ENCODE peak calls at places on chromosomes 13 and 19, in seven cellular contexts. V is neural progenitor cell, D is vagina, X is PC-3, B is A549, P is Peyer's patch, Z is uterus. N is an unnamed sample.

GRCh38 chr13:49936943-49937273 is 768 bp upstream of the SPRYD7 start:
- DNase-seq in Z (no peak), V (peak; percentile 54), D (no peak), P (no peak), B (no peak), X (no peak), N (no peak)

GRCh38 chr19:1177322-1178114 is 3.5 kb upstream of the SBNO2 start:
- DNase-seq in Z (peak; percentile 41), V (no peak), D (no peak), P (no peak), X (peak; percentile 94), B (peak; percentile 70), N (no peak)

GRCh38 chr13:46134961-46135522 is 30.2 kb upstream of the CPB2 start:
- DNase-seq in P (no peak), V (peak; percentile 18), B (no peak), Z (no peak), X (peak; percentile 92), D (no peak), N (no peak)

GRCh38 chr13:95083758-95084157 is 217.5 kb downstream of the ABCC4 start:
- DNase-seq in B (no peak), D (no peak), X (peak; percentile 77), Z (no peak), V (no peak), P (no peak), N (no peak)

GRCh38 chr19:3642296-3642695 is 15.7 kb upstream of the CACTIN start:
- DNase-seq in Z (no peak), P (no peak), V (no peak), D (no peak), X (no peak), B (no peak), N (no peak)

GRCh38 chr13:44575741-44576395 is at the start of gene TSC22D1:
- DNase-seq in X (peak; percentile 21), P (peak; percentile 78), V (peak; percentile 66), D (no peak), Z (peak; percentile 42), B (peak; percentile 17), N (peak; percentile 22)

GRCh38 chr13:54945978-54946377 is 1917.4 kb downstream of the OLFM4 start:
- DNase-seq in D (no peak), Z (no peak), B (no peak), P (no peak), X (no peak), V (peak; percentile 8), N (no peak)

GRCh38 chr13:47066261-47066660 is 169.4 kb upstream of the HTR2A start:
- DNase-seq in D (no peak), Z (no peak), B (no peak), X (no peak), P (no peak), V (no peak), N (no peak)

GRCh38 chr19:43224855-43225253 is 19.4 kb upstream of the PSG4 start:
- DNase-seq in V (no peak), Z (no peak), X (no peak), D (no peak), P (no peak), B (no peak), N (no peak)

GRCh38 chr19:46736544-46737274 is 9.1 kb upstream of the FKRP start:
- DNase-seq in V (peak; percentile 52), Z (peak; percentile 59), X (no peak), D (no peak), P (no peak), B (no peak), N (no peak)

DNA sequence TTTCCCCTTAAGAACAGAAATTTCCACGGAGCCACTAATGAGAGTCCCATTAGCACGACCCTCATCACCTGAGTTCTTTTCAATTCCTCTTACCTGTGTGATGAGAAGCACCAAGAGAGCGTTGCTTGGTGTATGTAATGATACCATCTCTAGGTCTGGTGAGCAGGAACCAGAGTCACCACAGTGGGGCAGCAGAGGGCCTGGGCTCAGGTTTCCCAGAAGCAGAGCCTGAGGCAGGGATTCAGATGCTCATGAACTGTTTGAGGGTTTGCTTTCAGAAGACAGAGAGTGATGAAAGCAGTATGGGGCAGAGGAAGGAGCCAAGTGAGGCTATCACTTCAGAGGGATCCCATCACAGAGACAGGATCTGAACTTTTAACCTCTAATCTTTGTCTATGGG is 3.1 kb upstream of the PTPRH start:
- DNase-seq in Z (no peak), P (peak; percentile 80), B (peak; percentile 73), D (no peak), X (peak; percentile 95), V (no peak), N (no peak)
- TF ChIP-seq CTCF in Z (no peak), P (peak; percentile 32), B (peak; percentile 36), D (no peak), X (peak; percentile 99), V (peak; percentile 16), N (peak; percentile 20)

DNA sequence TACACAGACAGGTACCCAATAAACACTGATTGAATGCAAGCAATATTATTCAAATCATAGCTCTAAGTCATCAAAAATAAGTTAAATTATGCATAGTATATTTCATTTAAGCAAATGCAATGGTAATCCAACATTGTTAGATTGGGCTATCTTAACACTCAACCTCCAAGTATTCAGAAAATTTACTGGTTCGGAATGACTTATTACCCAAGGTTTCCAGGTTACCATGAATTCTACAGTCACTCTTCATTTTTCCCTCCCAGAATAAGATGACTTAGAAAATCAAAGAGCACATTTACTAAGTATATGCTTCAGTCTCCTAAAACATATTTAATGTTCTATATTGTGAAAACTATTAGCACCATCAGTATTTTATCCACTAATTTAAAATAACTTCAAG is 6.0 kb downstream of the UBL3 start:
- DNase-seq in P (no peak), B (no peak), D (no peak), V (no peak), Z (no peak), X (no peak), N (no peak)
- H3K4me3 ChIP-seq in P (no peak overlapping the region), B (no peak overlapping the region), D (no peak overlapping the region), V (no peak overlapping the region), Z (no peak overlapping the region), X (no peak overlapping the region), N (no peak overlapping the region)

GRCh38 chr13:111844222-111844671 is 222.7 kb upstream of the SOX1 start:
- DNase-seq in P (no peak), Z (no peak), B (no peak), D (peak; percentile 78), X (no peak), V (no peak), N (no peak)

GRCh38 chr13:111845621-111846351 is 221.2 kb upstream of the SOX1 start:
- DNase-seq in X (no peak), B (no peak), P (no peak), Z (no peak), D (peak; percentile 54), V (no peak), N (no peak)

GRCh38 chr13:111844682-111845081 is 222.3 kb upstream of the SOX1 start:
- DNase-seq in Z (no peak), B (no peak), X (no peak), D (no peak), P (no peak), V (no peak), N (no peak)

GRCh38 chr13:111847964-111848363 is 219.0 kb upstream of the SOX1 start:
- DNase-seq in B (no peak), P (no peak), D (no peak), X (no peak), V (no peak), Z (no peak), N (no peak)

GRCh38 chr13:111846396-111847174 is 220.4 kb upstream of the SOX1 start:
- DNase-seq in P (no peak), Z (no peak), X (no peak), B (no peak), V (no peak), D (peak; percentile 27), N (no peak)
- H3K27ac ChIP-seq in P (no peak overlapping the region), Z (no peak overlapping the region), X (no peak overlapping the region), B (no peak overlapping the region), V (no peak overlapping the region), D (no peak overlapping the region), N (no peak overlapping the region)

GRCh38 chr13:24610956-24611355 is 69.3 kb upstream of the ATP12A start:
- DNase-seq in B (no peak), X (no peak), V (no peak), P (no peak), D (no peak), Z (no peak), N (no peak)

GRCh38 chr13:24606486-24607170 is 73.6 kb upstream of the ATP12A start:
- DNase-seq in Z (no peak), P (no peak), X (no peak), D (no peak), V (no peak), B (no peak), N (no peak)

DNA sequence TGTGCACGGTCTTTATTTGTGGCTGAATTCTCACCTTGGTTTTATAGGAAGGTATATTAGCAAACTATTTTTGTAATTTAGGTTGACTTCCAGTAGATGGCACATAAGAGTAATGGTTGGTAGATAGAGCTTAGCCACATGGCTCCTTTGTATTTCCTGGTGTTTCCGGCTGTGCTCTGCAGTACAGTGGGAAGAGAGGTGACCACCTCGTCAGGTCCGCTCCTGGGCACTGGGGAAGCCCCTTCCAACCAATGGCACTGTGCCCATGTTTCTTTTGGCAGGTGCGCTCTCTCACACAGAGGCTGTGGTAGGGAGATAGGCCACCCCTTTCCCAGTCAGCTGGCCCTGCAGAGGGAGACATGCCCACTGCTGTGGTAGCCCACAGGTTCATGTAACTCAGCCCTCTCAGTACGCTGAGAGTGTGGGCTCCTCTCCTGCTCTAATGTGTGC is 74.3 kb upstream of the ATP12A start:
- DNase-seq in D (no peak), P (no peak), X (peak; percentile 64), B (no peak), V (peak; percentile 36), Z (no peak), N (peak; percentile 44)
- TF ChIP-seq CTCF in D (no peak), P (peak; percentile 41), X (peak; percentile 55), B (peak; percentile 15), V (peak; percentile 46), Z (no peak), N (peak; percentile 45)

N was measured in WERI-Rb-1.